ENCODE peak calls at places on chromosomes 12 and 14, in five cellular contexts. P is transverse colon, N is right lobe of liver, V is fibroblast of lung, D is pancreas. Y is an unnamed sample. For H3K27me3, the result is how much of the 10 kb centered on the place peaks cover.

GRCh38 chr12:4036872-4037271 is 163.7 kb upstream of the PARP11 start:
- DNase-seq in V (no peak), D (no peak), N (no peak), P (no peak), Y (no peak)

GRCh38 chr14:72605096-72605920 is 288.6 kb downstream of the DPF3 start:
- DNase-seq in N (no peak), D (no peak), P (no peak), V (no peak), Y (no peak)

GRCh38 chr12:6067152-6067916 is 57.1 kb downstream of the VWF start:
- DNase-seq in D (no peak), N (peak), V (no peak), P (no peak), Y (no peak)

GRCh38 chr12:106078358-106079025 is 60.3 kb downstream of the NUAK1 start:
- DNase-seq in N (no peak), V (peak), P (peak), D (no peak), Y (no peak)

GRCh38 chr12:26179829-26180228 is 15.5 kb upstream of the SSPN start:
- DNase-seq in V (no peak), D (no peak), N (no peak), P (no peak), Y (no peak)

GRCh38 chr12:5718073-5718472 is 227.0 kb downstream of the ANO2 start:
- DNase-seq in P (no peak), V (no peak), D (no peak), N (no peak), Y (no peak)

GRCh38 chr12:25283006-25283405 is 32.3 kb upstream of the KRAS start:
- DNase-seq in N (no peak), V (no peak), P (no peak), D (no peak), Y (no peak)

GRCh38 chr14:76375484-76375883 is 453 bp upstream of the ESRRB start:
- DNase-seq in N (no peak), V (peak), P (no peak), D (no peak), Y (no peak)

GRCh38 chr14:51652168-51653095 is 722 bp downstream of the FRMD6 start:
- DNase-seq in N (peak), V (peak), D (peak), P (peak), Y (no peak)

GRCh38 chr14:105092912-105093425 is 27.7 kb upstream of the GPR132 start:
- DNase-seq in D (peak), V (peak), P (peak), N (no peak), Y (no peak)

GRCh38 chr12:3751151-3752095 is 1.5 kb downstream of the CRACR2A start:
- DNase-seq in N (no peak), P (no peak), D (no peak), V (no peak), Y (no peak)

GRCh38 chr12:85923767-85924331 is 49.8 kb downstream of the NTS start:
- DNase-seq in N (no peak), P (no peak), D (no peak), V (peak), Y (no peak)

GRCh38 chr12:87140257-87140656 is 884.1 kb upstream of the MGAT4C start:
- DNase-seq in D (no peak), P (no peak), V (peak), N (no peak), Y (no peak)

GRCh38 chr12:20646239-20646827 is 48.8 kb upstream of the SLCO1C1 start:
- DNase-seq in V (peak), D (no peak), N (no peak), P (no peak), Y (no peak)

DNA sequence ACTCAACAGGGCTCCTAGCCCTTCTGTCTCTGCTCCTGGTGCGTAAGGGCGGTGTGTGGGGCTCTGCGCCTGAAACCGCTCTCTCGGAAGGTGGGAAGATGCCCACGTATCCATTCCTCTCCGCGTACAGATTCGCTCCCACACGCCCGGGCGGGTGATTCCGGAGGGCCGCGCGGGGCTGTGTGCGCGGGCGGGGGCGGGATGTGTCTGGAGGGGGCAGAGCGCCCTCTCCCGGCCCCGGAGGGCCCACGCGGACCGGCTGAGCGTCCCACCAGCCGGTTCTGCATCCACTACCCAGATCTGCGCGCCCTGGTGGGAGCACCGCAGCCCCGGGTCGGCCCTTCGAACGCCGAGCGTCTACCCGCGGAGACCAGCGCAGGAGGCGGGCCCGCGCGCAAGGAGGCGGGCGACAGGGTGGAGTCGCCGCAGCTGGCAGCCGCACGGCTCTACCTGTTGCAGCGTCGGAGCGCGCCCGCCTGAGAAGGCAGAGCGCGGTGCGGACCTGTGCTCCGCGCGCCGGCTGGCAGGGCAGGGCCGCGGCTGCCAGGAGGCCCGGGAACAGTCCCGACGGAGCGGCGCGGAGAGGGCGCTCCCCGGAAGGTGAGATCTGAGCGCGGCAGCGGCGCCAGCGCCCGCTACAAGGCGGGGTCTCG is 1.4 kb upstream of the KCNK13 start:
- DNase-seq in N (peak), P (peak), D (peak), V (peak), Y (no peak)
- TF ChIP-seq CTCF in N (peak), P (peak), D (no peak), V (peak), Y (peak)

GRCh38 chr12:2680676-2681039 is 114.1 kb upstream of the FKBP4 start:
- DNase-seq in V (no peak), N (no peak), P (no peak), D (no peak), Y (no peak)

GRCh38 chr12:2678416-2678815 is 116.4 kb upstream of the FKBP4 start:
- DNase-seq in V (no peak), D (no peak), N (no peak), P (no peak), Y (no peak)

GRCh38 chr12:2681426-2682205 is 113.2 kb upstream of the FKBP4 start:
- DNase-seq in P (no peak), V (no peak), D (no peak), N (no peak), Y (no peak)

GRCh38 chr12:2679068-2679815 is 115.5 kb upstream of the FKBP4 start:
- DNase-seq in D (no peak), P (no peak), N (no peak), V (no peak), Y (no peak)

DNA sequence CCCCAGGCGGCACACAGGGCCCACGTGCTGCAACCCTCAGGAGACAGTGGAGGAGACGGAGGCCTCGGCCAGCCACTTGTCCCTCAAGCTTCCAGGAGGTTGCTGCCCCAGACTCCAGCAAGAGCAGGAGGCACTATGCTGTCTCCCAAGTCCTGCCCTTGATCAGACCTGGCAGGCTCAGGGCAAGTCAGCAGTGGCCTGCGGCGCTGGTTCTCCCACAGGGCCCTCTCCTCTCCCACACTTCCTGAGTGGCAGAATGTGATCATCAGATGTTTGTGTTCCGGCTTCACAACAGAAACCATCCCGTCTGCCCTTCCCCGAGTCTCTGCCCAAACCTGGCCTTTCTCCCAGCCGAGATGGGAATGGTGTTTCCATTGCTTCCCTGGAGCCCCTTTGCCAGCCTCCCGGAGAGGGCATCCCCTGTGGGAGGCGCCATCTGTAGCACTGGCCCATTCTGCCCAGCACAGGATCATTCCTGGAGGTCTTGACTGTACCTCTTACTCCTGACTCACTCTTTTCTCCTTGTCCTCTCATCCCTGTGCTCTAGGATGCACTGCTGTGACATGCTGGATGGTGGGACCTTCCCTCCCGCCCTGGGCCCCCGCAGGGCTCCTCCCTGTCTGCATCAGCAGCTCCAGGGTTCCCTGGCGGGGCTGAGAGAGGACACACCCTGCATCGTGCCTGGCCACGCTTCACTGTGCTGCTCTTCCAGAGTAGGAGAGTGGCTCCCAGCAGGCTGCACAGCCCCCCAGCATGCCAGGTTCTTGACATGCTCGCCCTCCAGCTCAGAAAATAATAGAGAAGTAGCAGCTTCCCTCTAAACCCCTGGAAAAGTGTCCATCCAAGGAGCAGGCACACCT is 114.7 kb upstream of the FKBP4 start:
- DNase-seq in P (no peak), D (no peak), N (no peak), V (no peak), Y (no peak)
- H3K27me3 ChIP-seq in P (under half), D (under half), N (under half), V (under half), Y (under half)

DNA sequence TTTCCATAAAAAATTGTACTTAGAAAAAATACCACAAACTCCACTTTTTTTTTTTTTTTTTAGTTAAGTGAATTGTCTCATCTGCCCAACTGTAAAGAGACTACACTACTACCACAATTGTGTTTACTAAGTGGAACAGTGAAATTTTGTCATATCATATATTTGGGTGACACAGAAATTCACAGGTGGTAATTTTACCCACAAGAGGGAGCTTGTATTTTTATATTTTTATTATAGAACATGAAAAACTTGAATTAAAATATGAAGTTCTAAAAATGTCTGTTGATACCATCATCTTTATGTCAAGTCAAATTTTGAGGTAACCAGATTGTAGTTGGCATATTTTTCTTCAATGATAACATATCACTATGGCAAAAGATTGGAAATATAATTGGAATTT is 329.4 kb upstream of the SOX5 start:
- DNase-seq in V (no peak), D (no peak), P (no peak), N (no peak), Y (no peak)
- TF ChIP-seq CTCF in V (no peak), D (no peak), P (no peak), N (no peak), Y (no peak)

GRCh38 chr14:103078860-103079587 is 5.0 kb upstream of the LBHD2 start:
- DNase-seq in V (no peak), P (no peak), D (no peak), N (no peak), Y (no peak)
- H3K27me3 ChIP-seq in V (under half), P (under half), D (under half), N (under half), Y (under half)

GRCh38 chr12:54147186-54147585 is 41.6 kb downstream of the SMUG1 start:
- DNase-seq in V (no peak), P (no peak), D (no peak), N (no peak), Y (no peak)
- TF ChIP-seq CTCF in V (no peak), P (no peak), D (no peak), N (no peak), Y (no peak)

GRCh38 chr12:48994224-48995060 is 4.7 kb downstream of the DDN start:
- DNase-seq in D (no peak), N (no peak), V (no peak), P (no peak), Y (no peak)
- H3K27me3 ChIP-seq in D (under half), N (under half), V (under half), P (half or more), Y (under half)

GRCh38 chr12:16112626-16113560 is 164.6 kb downstream of the SLC15A5 start:
- DNase-seq in N (no peak), D (no peak), V (no peak), P (no peak), Y (no peak)
- TF ChIP-seq CTCF in N (no peak), D (no peak), V (no peak), P (no peak), Y (no peak)

DNA sequence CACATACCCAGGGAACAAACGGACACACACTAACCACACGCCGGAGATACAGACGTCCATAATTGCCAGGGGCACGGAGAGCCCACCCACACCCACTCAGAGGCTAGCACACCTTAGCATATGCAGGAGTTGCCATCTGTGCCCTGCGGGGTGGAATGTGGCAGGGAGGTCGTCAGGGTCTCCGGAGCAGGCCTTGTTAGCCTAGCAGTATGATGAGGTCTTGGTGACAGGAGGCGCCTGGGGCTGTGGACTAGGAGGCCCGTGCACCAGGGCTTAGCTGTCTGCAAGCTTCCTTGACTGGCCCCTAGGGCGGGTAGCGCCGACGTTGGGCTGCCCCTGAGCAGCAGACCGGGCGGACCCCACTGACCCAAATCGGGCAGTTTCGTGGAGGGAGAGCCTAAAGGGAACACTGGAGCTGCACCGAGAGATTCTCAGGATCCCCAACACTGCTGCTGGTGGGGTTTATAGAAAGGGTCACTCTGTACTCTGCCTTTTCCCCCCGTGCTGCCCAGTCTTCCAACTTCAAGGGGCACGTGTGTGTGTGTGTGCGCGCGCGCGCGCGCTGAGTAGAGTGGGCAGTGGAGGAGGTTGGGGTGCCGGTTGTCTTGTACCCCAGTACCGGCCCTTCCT is 9.9 kb downstream of the STAC3 start:
- DNase-seq in P (peak), V (no peak), D (no peak), N (no peak), Y (no peak)
- H3K27me3 ChIP-seq in P (half or more), V (under half), D (under half), N (under half), Y (under half)